ENCODE peak calls at places on chromosomes 12 and 14, in ten cellular contexts. G, I, X, P, F, L, H, O, S and A are unnamed samples.

GRCh38 chr14:56224691-56225681 is 106.8 kb downstream of the PELI2 start:
- DNase-seq in G (no peak), I (no peak), X (no peak), P (no peak), F (no peak), L (no peak), H (no peak), O (no peak), S (no peak), A (no peak)

GRCh38 chr12:38601970-38602369 is 285.4 kb downstream of the ALG10B start:
- DNase-seq in G (no peak), I (no peak), X (no peak), P (no peak), F (no peak), L (no peak), H (no peak), O (no peak), S (no peak), A (no peak)

GRCh38 chr12:116370004-116370404 is 92.5 kb upstream of the MED13L start:
- DNase-seq in G (no peak), I (no peak), X (no peak), P (no peak), F (no peak), L (no peak), H (no peak), O (no peak), S (peak), A (no peak)

GRCh38 chr12:76264617-76265016 is 83.6 kb downstream of the BBS10 start:
- DNase-seq in G (no peak), I (no peak), X (no peak), P (no peak), F (no peak), L (no peak), H (no peak), O (peak), S (no peak), A (no peak)

GRCh38 chr14:105426416-105427130 is 6.9 kb downstream of the MTA1 start:
- DNase-seq in G (no peak), I (no peak), X (no peak), P (no peak), F (no peak), L (no peak), H (no peak), O (no peak), S (no peak), A (no peak)

GRCh38 chr12:75606921-75607320 is 95.5 kb upstream of the KRR1 start:
- DNase-seq in G (no peak), I (no peak), X (no peak), P (no peak), F (no peak), L (no peak), H (no peak), O (no peak), S (no peak), A (no peak)

GRCh38 chr12:80813820-80814219 is 97.1 kb downstream of the MYF5 start:
- DNase-seq in G (no peak), I (no peak), X (no peak), P (no peak), F (no peak), L (no peak), H (no peak), O (no peak), S (no peak), A (no peak)

GRCh38 chr12:111841236-111841749 is 735 bp upstream of the MAPKAPK5 start:
- DNase-seq in G (no peak), I (no peak), X (no peak), P (no peak), F (no peak), L (no peak), H (no peak), O (peak), S (no peak), A (no peak)

GRCh38 chr14:20799955-20800544 is 2.6 kb downstream of the RNASE1 start:
- DNase-seq in G (peak), I (peak), X (peak), P (peak), F (no peak), L (no peak), H (no peak), O (peak), S (no peak), A (peak)

GRCh38 chr14:54771411-54772027 is 131.1 kb downstream of the GCH1 start:
- DNase-seq in G (no peak), I (no peak), X (peak), P (no peak), F (no peak), L (no peak), H (no peak), O (no peak), S (no peak), A (no peak)

GRCh38 chr14:101707285-101707842 is 54.1 kb upstream of the PPP2R5C start:
- DNase-seq in G (peak), I (peak), X (peak), P (peak), F (peak), L (no peak), H (no peak), O (peak), S (peak), A (peak)

GRCh38 chr12:120439646-120440247 is 1.8 kb downstream of the COX6A1 start:
- DNase-seq in G (peak), I (no peak), X (peak), P (peak), F (peak), L (peak), H (peak), O (peak), S (peak), A (peak)

GRCh38 chr12:50505945-50506344 is 1.2 kb downstream of the DIP2B start:
- DNase-seq in G (no peak), I (peak), X (no peak), P (peak), F (no peak), L (no peak), H (no peak), O (peak), S (no peak), A (peak)

GRCh38 chr14:104795781-104796681 is 483 bp upstream of the AKT1 start:
- DNase-seq in G (peak), I (no peak), X (no peak), P (peak), F (no peak), L (peak), H (no peak), O (no peak), S (no peak), A (peak)

GRCh38 chr14:28773917-28774691 is 7.5 kb downstream of the FOXG1 start:
- DNase-seq in G (peak), I (no peak), X (no peak), P (peak), F (peak), L (no peak), H (no peak), O (no peak), S (no peak), A (no peak)

GRCh38 chr12:45536254-45536653 is 193.3 kb upstream of the ARID2 start:
- DNase-seq in G (no peak), I (no peak), X (no peak), P (no peak), F (no peak), L (no peak), H (no peak), O (no peak), S (no peak), A (no peak)

GRCh38 chr12:119479121-119479561 is 114.4 kb upstream of the TMEM233 start:
- DNase-seq in G (no peak), I (no peak), X (no peak), P (no peak), F (no peak), L (no peak), H (no peak), O (no peak), S (no peak), A (no peak)

GRCh38 chr14:54803396-54803795 is 99.2 kb downstream of the GCH1 start:
- DNase-seq in G (no peak), I (no peak), X (no peak), P (no peak), F (no peak), L (no peak), H (no peak), O (no peak), S (no peak), A (no peak)

GRCh38 chr14:63901434-63902085 is 48.8 kb downstream of the SYNE2 start:
- DNase-seq in G (no peak), I (no peak), X (no peak), P (no peak), F (peak), L (no peak), H (no peak), O (no peak), S (peak), A (no peak)

GRCh38 chr12:57111046-57111698 is at the start of gene STAT6:
- DNase-seq in G (peak), I (peak), X (peak), P (peak), F (no peak), L (peak), H (no peak), O (peak), S (peak), A (peak)

GRCh38 chr14:78164226-78164853 is 5.8 kb upstream of the NRXN3 start:
- DNase-seq in G (peak), I (no peak), X (peak), P (peak), F (no peak), L (no peak), H (no peak), O (no peak), S (no peak), A (no peak)

GRCh38 chr14:58747181-58747580 is 109.4 kb downstream of the DACT1 start:
- DNase-seq in G (no peak), I (peak), X (no peak), P (peak), F (peak), L (no peak), H (no peak), O (no peak), S (peak), A (no peak)

GRCh38 chr12:48999371-49000131 is at the start of gene DDN:
- DNase-seq in G (no peak), I (no peak), X (peak), P (no peak), F (no peak), L (no peak), H (no peak), O (no peak), S (peak), A (peak)
- TF ChIP-seq CTCF in G (no peak), I (no peak), X (no peak), P (no peak), F (no peak), L (no peak), H (peak), O (no peak), S (peak), A (no peak)

DNA sequence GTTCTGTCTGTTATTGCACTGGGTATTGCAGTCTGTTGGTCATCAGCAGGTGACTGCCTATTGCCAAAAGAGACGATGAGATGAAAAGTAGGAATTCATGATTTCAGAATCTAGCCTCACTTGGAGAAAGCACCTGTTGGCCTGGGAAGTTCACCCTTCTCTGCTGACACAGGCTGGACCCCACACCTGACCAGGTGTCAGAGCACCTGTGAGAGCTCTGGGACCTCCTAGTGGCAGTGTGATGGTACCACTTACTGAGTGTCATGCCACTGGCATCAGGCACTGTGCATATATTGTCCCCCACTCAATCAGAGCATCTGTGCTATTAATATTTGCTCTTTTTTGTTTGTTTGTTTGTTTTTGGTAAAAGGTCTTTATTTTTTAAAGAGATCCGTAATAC is 68.0 kb downstream of the RASSF3 start:
- DNase-seq in G (no peak), I (no peak), X (no peak), P (no peak), F (no peak), L (no peak), H (no peak), O (no peak), S (no peak), A (no peak)
- TF ChIP-seq CTCF in G (no peak), I (no peak), X (no peak), P (no peak), F (no peak), L (peak), H (peak), O (no peak), S (no peak), A (peak)

GRCh38 chr12:103996595-103996994 is 30.9 kb downstream of the TDG start:
- DNase-seq in G (no peak), I (no peak), X (no peak), P (no peak), F (no peak), L (no peak), H (no peak), O (no peak), S (no peak), A (no peak)
- TF ChIP-seq CTCF in G (no peak), I (no peak), X (no peak), P (no peak), F (no peak), L (no peak), H (no peak), O (no peak), S (no peak), A (no peak)

GRCh38 chr14:49550284-49551184 is 35.6 kb downstream of the RPS29 start:
- DNase-seq in G (no peak), I (no peak), X (no peak), P (no peak), F (no peak), L (no peak), H (no peak), O (peak), S (peak), A (no peak)
- TF ChIP-seq CTCF in G (no peak), I (no peak), X (no peak), P (no peak), F (peak), L (no peak), H (peak), O (peak), S (peak), A (no peak)

DNA sequence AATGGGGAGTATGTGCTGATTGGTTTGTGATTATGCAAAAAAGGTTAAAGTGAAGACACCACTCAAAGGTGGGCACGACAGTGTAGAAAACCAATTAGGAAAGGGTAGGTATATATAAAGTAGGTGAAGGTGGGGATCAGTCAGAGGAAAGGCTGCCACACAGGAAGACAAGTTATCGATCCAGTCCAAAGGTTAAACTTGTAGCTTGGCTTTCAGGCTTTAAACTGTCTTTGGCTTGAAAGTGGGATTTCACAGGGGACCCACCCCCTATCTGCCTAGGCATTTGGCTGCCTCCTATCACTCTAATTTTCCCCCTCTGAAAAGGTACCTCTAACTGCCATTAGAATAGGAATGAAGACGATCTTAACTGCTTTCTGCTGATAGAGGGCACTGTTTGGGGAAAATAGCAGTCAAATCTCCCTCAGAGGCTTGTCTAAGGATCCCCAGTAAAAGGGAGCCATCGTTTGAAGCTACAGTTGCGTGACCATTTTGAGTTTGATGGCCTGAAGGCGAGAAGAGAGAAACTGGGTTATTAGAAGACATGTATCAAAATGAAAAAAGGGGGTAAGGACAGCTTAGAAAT is 250.2 kb downstream of the GPHN start:
- DNase-seq in G (no peak), I (no peak), X (no peak), P (no peak), F (no peak), L (no peak), H (no peak), O (no peak), S (no peak), A (no peak)
- TF ChIP-seq CTCF in G (no peak), I (no peak), X (no peak), P (no peak), F (no peak), L (no peak), H (peak), O (no peak), S (peak), A (no peak)

GRCh38 chr12:42893802-42894201 is 304.3 kb upstream of the PRICKLE1 start:
- DNase-seq in G (no peak), I (no peak), X (no peak), P (no peak), F (no peak), L (no peak), H (no peak), O (no peak), S (no peak), A (no peak)
- TF ChIP-seq CTCF in G (no peak), I (no peak), X (no peak), P (no peak), F (no peak), L (no peak), H (no peak), O (no peak), S (no peak), A (no peak)

DNA sequence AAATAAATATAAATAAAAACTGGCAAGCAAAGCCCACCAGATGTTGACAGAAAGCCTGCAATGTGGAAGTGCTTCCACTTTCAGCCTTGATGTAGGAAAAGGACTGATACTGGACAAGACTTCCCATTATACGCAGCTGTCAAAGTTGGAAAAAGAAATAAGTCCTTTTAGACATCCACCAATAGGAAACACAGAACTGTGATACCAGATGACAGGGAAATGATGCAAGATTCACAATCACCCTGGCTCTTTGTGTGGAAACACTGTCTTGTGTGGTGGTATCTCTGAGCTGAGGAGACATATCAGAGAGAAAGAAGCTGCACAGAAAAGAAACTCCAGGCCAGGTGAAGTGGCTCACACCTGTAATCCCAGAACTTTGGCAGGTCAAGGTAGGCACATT is 13.8 kb upstream of the METAP2 start:
- DNase-seq in G (no peak), I (no peak), X (no peak), P (no peak), F (no peak), L (no peak), H (no peak), O (no peak), S (no peak), A (no peak)
- TF ChIP-seq CTCF in G (no peak), I (no peak), X (no peak), P (no peak), F (no peak), L (no peak), H (no peak), O (no peak), S (no peak), A (no peak)

GRCh38 chr12:115297445-115297844 is 613.5 kb upstream of the TBX3 start:
- DNase-seq in G (no peak), I (no peak), X (no peak), P (no peak), F (no peak), L (no peak), H (no peak), O (no peak), S (no peak), A (no peak)
- TF ChIP-seq CTCF in G (no peak), I (no peak), X (no peak), P (no peak), F (no peak), L (no peak), H (no peak), O (no peak), S (no peak), A (no peak)

DNA sequence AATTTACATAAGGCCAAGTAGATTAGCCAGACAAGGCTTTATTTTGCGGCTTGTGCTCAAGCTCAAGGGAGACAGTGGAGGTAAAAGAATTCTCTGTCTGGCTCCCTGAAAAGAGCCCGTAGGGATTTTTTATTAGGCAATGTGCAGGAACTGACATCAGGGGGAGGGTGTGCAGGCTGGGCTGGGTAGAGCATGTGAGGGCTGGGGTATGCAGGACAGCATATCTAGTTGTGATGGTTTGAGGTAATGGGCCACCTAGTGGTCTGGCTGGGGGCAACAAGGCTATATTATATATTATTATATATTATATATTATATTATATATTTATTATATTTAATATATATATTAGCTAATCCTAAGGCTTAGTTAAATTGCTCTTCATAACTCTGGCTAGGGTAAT is 102.1 kb downstream of the TMEM117 start:
- DNase-seq in G (no peak), I (no peak), X (peak), P (no peak), F (no peak), L (no peak), H (no peak), O (peak), S (no peak), A (no peak)
- TF ChIP-seq CTCF in G (peak), I (no peak), X (no peak), P (no peak), F (peak), L (no peak), H (peak), O (peak), S (peak), A (no peak)